ENCODE peak calls at places on chromosome 5, in four cellular contexts. X, M, R and C are unnamed samples.
A peak's percentile ranks its signal among the peaks of the same experiment; 100 is the strongest.

GRCh38 chr5:148776780-148777179 is 49.6 kb upstream of the ADRB2 start:
- DNase-seq in X (peak; percentile 35), M (peak; percentile 65), R (no peak), C (peak; percentile 86)

GRCh38 chr5:66180282-66180955 is 36.3 kb downstream of the SREK1 start:
- DNase-seq in X (no peak), M (peak; percentile 24), R (no peak), C (no peak)

GRCh38 chr5:33494476-33494875 is 53.7 kb downstream of the TARS1 start:
- DNase-seq in X (no peak), M (peak; percentile 26), R (no peak), C (no peak)

GRCh38 chr5:149371296-149371962 is 7.7 kb downstream of the IL17B start:
- DNase-seq in X (peak; percentile 72), M (peak; percentile 80), R (peak; percentile 54), C (peak; percentile 33)

GRCh38 chr5:157215143-157215825 is 34.6 kb downstream of the ITK start:
- DNase-seq in X (no peak), M (no peak), R (no peak), C (no peak)

GRCh38 chr5:54645888-54646284 is 128.3 kb downstream of the SNX18 start:
- DNase-seq in X (no peak), M (peak; percentile 67), R (no peak), C (peak; percentile 82)

GRCh38 chr5:123107343-123108240 is 18.6 kb downstream of the PRDM6 start:
- DNase-seq in X (no peak), M (peak; percentile 51), R (no peak), C (peak; percentile 21)

GRCh38 chr5:181070523-181070922 is 30.5 kb downstream of the BTNL9 start:
- DNase-seq in X (no peak), M (no peak), R (no peak), C (no peak)

GRCh38 chr5:149062371-149063016 is 368 bp downstream of the SH3TC2 start:
- DNase-seq in X (no peak), M (peak; percentile 58), R (no peak), C (peak; percentile 85)

GRCh38 chr5:97475847-97476246 is 292.8 kb upstream of the RIOK2 start:
- DNase-seq in X (no peak), M (no peak), R (no peak), C (no peak)

GRCh38 chr5:127959152-127959764 is 124.3 kb upstream of the SLC12A2 start:
- DNase-seq in X (peak; percentile 70), M (peak; percentile 75), R (no peak), C (peak; percentile 87)

GRCh38 chr5:126777257-126777973 is 479 bp downstream of the LMNB1 start:
- DNase-seq in X (peak; percentile 65), M (peak; percentile 77), R (peak; percentile 51), C (peak; percentile 70)

GRCh38 chr5:15885156-15885555 is 294.4 kb downstream of the MARCHF11 start:
- DNase-seq in X (no peak), M (no peak), R (no peak), C (peak; percentile 77)

GRCh38 chr5:5360878-5361520 is 61.5 kb upstream of the ICE1 start:
- DNase-seq in X (no peak), M (no peak), R (peak; percentile 49), C (no peak)

GRCh38 chr5:167777746-167778145 is 513.7 kb upstream of the WWC1 start:
- DNase-seq in X (no peak), M (no peak), R (no peak), C (no peak)

GRCh38 chr5:555058-555623 is 30.9 kb upstream of the SLC9A3 start:
- DNase-seq in X (peak; percentile 37), M (no peak), R (no peak), C (no peak)

GRCh38 chr5:6739603-6740002 is 26.4 kb downstream of the TENT4A start:
- DNase-seq in X (no peak), M (no peak), R (no peak), C (no peak)

GRCh38 chr5:98909363-98909762 is 19.4 kb downstream of the CHD1 start:
- DNase-seq in X (no peak), M (peak; percentile 8), R (no peak), C (peak; percentile 9)

GRCh38 chr5:138952962-138953361 is 77.8 kb upstream of the LRRTM2 start:
- DNase-seq in X (no peak), M (no peak), R (no peak), C (no peak)

GRCh38 chr5:137624786-137625349 is 111.0 kb downstream of the KLHL3 start:
- DNase-seq in X (no peak), M (no peak), R (no peak), C (no peak)

GRCh38 chr5:34580983-34581382 is 75.1 kb upstream of the RAI14 start:
- DNase-seq in X (no peak), M (no peak), R (no peak), C (peak; percentile 46)

GRCh38 chr5:32156635-32157034 is 17.5 kb downstream of the GOLPH3 start:
- DNase-seq in X (no peak), M (no peak), R (no peak), C (no peak)
- H3K4me1 ChIP-seq in X (peaks cover 83% of the 10 kb centered on the region), M (peaks cover 44% of the 10 kb centered on the region), R (peaks cover 8% of the 10 kb centered on the region), C (peaks cover 3% of the 10 kb centered on the region)

GRCh38 chr5:80216753-80217596 is 38.9 kb downstream of the SERINC5 start:
- DNase-seq in X (peak; percentile 89), M (no peak), R (no peak), C (no peak)

GRCh38 chr5:80217667-80218066 is 38.2 kb downstream of the SERINC5 start:
- DNase-seq in X (no peak), M (no peak), R (no peak), C (no peak)

GRCh38 chr5:80215523-80215922 is 40.3 kb downstream of the SERINC5 start:
- DNase-seq in X (no peak), M (no peak), R (no peak), C (no peak)

GRCh38 chr5:80213467-80213866 is 42.4 kb downstream of the SERINC5 start:
- DNase-seq in X (no peak), M (no peak), R (no peak), C (no peak)

GRCh38 chr5:80216096-80216495 is 39.8 kb downstream of the SERINC5 start:
- DNase-seq in X (no peak), M (no peak), R (no peak), C (no peak)
- H3K4me1 ChIP-seq in X (peaks cover 79% of the 10 kb centered on the region), M (peaks cover 15% of the 10 kb centered on the region), R (peaks cover 9% of the 10 kb centered on the region), C (peaks cover 2% of the 10 kb centered on the region)

DNA sequence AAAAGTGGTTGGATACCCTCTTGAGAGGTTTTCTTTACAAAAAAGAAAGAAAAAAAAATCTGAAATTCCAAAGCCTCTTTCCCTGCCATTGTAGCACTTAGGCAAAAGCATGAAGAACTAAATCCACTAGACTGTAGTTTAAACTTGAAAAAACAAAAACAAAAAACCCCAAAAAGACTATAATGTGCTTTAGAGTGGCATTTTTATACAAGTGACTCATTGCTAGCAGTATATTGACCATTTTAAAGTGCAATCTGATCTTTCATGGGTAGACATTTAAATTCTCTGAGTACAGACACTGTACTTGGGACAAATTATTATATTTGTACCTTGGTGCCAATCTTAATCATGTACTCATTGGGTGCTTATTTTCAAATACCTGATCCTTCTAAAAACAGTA is 50.8 kb downstream of the NDFIP1 start:
- DNase-seq in X (no peak), M (no peak), R (no peak), C (no peak)
- H3K4me1 ChIP-seq in X (peaks cover 4% of the 10 kb centered on the region), M (peaks cover 13% of the 10 kb centered on the region), R (peaks cover 9% of the 10 kb centered on the region), C (no peaks in the 10 kb centered on the region)

DNA sequence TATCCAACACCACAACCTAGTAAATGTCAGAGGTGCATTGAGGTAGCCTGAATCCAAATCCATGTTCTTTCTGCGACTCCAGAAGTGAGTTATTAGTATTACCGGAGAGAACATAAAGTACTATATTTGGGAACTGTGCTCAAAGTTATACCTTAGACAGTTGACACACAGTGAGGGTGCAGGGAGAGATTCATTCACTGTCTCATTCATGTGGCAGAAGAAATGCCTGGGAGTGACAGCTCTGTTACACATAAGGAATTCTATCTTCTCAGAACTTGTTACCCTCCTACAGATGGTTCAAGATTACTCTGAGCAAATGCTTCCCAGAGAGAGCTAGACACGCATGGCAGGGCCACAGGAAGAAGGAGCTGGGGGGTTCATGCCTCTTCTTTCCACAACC is 103.0 kb downstream of the ATP10B start:
- DNase-seq in X (no peak), M (no peak), R (no peak), C (no peak)
- H3K4me1 ChIP-seq in X (no peaks in the 10 kb centered on the region), M (no peaks in the 10 kb centered on the region), R (peaks cover 8% of the 10 kb centered on the region), C (no peaks in the 10 kb centered on the region)

DNA sequence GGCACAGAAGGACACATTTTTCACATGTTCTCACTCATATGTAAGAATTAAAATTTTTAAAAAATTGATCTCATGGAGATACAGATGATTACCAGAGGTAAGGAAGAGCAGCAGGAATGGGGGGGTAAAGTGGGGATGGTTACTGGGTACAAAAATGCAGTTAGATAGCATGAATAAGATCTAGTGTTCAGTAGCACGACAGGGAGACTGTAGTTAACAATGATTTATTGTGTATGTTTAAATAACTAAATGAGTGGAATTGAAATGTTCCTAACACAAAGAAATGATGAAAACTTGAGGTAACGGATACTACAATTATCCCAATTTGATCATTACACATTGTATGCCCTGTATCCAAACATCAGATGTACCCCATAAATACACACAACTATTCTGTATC is 15.2 kb upstream of the TGFBI start:
- DNase-seq in X (no peak), M (no peak), R (no peak), C (no peak)
- H3K4me1 ChIP-seq in X (peaks cover 22% of the 10 kb centered on the region), M (peaks cover 71% of the 10 kb centered on the region), R (no peaks in the 10 kb centered on the region), C (peaks cover 24% of the 10 kb centered on the region)

GRCh38 chr5:74094096-74094778 is 468.2 kb downstream of the ARHGEF28 start:
- DNase-seq in X (no peak), M (no peak), R (no peak), C (peak; percentile 41)
- H3K4me1 ChIP-seq in X (no peaks in the 10 kb centered on the region), M (peaks cover 11% of the 10 kb centered on the region), R (no peaks in the 10 kb centered on the region), C (no peaks in the 10 kb centered on the region)